ENCODE peak calls at places on chromosomes 7 and 10, in ten cellular contexts. O is IMR-90, T is fibroblast of pulmonary artery, I is H7, X is brain microvascular endothelial cell, G is mesendoderm, P is GM23248, B is choroid plexus epithelial cell, Y is lower lobe of right lung, N is A549. J is an unnamed sample.

GRCh38 chr7:117096297-117096696 is 143.0 kb downstream of the ST7 start:
- DNase-seq in B (no peak), N (no peak), P (no peak), G (no peak), I (no peak), Y (no peak), X (no peak), O (no peak), T (no peak), J (no peak)

GRCh38 chr10:4755286-4756009 is 70.6 kb upstream of the AKR1E2 start:
- DNase-seq in N (no peak), Y (no peak), T (no peak), B (no peak), O (no peak), X (no peak), I (no peak), P (peak; percentile 20), G (no peak), J (no peak)

GRCh38 chr10:93062499-93063216 is 2.1 kb downstream of the CYP26C1 start:
- DNase-seq in O (peak; percentile 44), G (peak; percentile 69), N (peak; percentile 38), T (peak; percentile 56), X (no peak), I (peak; percentile 91), P (peak; percentile 70), Y (peak; percentile 57), B (peak; percentile 44), J (no peak)

GRCh38 chr10:29057712-29058426 is 231.0 kb upstream of the LYZL1 start:
- DNase-seq in X (no peak), N (no peak), Y (no peak), G (peak; percentile 48), O (peak; percentile 16), I (no peak), P (no peak), B (peak; percentile 38), T (peak; percentile 65), J (peak; percentile 47)

GRCh38 chr10:52276982-52277381 is 37.1 kb upstream of the DKK1 start:
- DNase-seq in N (no peak), T (no peak), O (no peak), X (no peak), Y (no peak), B (no peak), I (no peak), P (no peak), G (no peak), J (no peak)

GRCh38 chr10:97179311-97179710 is 6.4 kb downstream of the SLIT1 start:
- DNase-seq in G (no peak), B (no peak), X (no peak), O (no peak), I (no peak), T (no peak), P (no peak), Y (no peak), N (no peak), J (no peak)

GRCh38 chr7:12389089-12389700 is 14.5 kb downstream of the VWDE start:
- DNase-seq in Y (no peak), O (peak; percentile 61), N (peak; percentile 69), I (peak; percentile 38), T (peak; percentile 72), P (peak; percentile 77), X (peak; percentile 68), G (peak; percentile 81), B (peak; percentile 84), J (peak; percentile 69)

GRCh38 chr7:50644114-50644513 is 78.9 kb upstream of the DDC start:
- DNase-seq in O (no peak), T (no peak), I (no peak), G (no peak), P (no peak), Y (no peak), N (no peak), X (no peak), B (no peak), J (no peak)

GRCh38 chr10:47334627-47335026 is 12.4 kb downstream of the GDF2 start:
- DNase-seq in I (no peak), P (no peak), Y (no peak), T (no peak), N (no peak), X (no peak), G (no peak), B (no peak), O (no peak), J (no peak)

GRCh38 chr7:43535810-43536585 is 46.9 kb upstream of the STK17A start:
- DNase-seq in X (peak; percentile 85), O (peak; percentile 91), B (peak; percentile 98), P (peak; percentile 90), T (peak; percentile 90), N (no peak), Y (no peak), G (no peak), I (no peak), J (no peak)

GRCh38 chr7:152054377-152055230 is 29.1 kb downstream of the GALNT11 start:
- DNase-seq in G (no peak), N (no peak), T (peak; percentile 85), O (peak; percentile 80), I (no peak), X (peak; percentile 81), P (peak; percentile 95), B (peak; percentile 83), Y (no peak), J (no peak)

GRCh38 chr7:128398016-128398840 is 11.6 kb downstream of the IMPDH1 start:
- DNase-seq in T (peak; percentile 55), Y (no peak), P (peak; percentile 61), B (peak; percentile 59), I (peak; percentile 92), N (peak; percentile 52), X (peak; percentile 32), G (peak; percentile 63), O (peak; percentile 41), J (peak; percentile 76)

GRCh38 chr7:74481458-74482324 is 28.0 kb downstream of the GTF2IRD1 start:
- DNase-seq in I (peak; percentile 49), X (peak; percentile 20), B (peak; percentile 30), G (no peak), T (no peak), Y (no peak), P (peak; percentile 47), N (peak; percentile 63), O (peak; percentile 31), J (no peak)

GRCh38 chr7:51014811-51015210 is 232.1 kb upstream of the GRB10 start:
- DNase-seq in I (peak; percentile 23), P (no peak), T (no peak), Y (no peak), G (no peak), B (no peak), O (no peak), X (no peak), N (no peak), J (no peak)

GRCh38 chr10:44970812-44971395 is 7.7 kb downstream of the DEPP1 start:
- DNase-seq in Y (no peak), B (no peak), P (no peak), G (no peak), I (peak; percentile 12), X (no peak), T (no peak), N (no peak), O (no peak), J (no peak)

GRCh38 chr10:117461766-117462423 is 80.7 kb upstream of the EMX2 start:
- DNase-seq in P (peak; percentile 99), X (peak; percentile 11), O (peak; percentile 37), Y (no peak), B (peak; percentile 48), G (peak; percentile 72), T (peak; percentile 84), N (peak; percentile 77), I (no peak), J (no peak)
- H3K4me3 ChIP-seq in P (peak overlapping the region; percentile 38), X (no peak overlapping the region), O (no peak overlapping the region), Y (no peak overlapping the region), B (no peak overlapping the region), G (no peak overlapping the region), T (no peak overlapping the region), N (no peak overlapping the region), I (no peak overlapping the region), J (no peak overlapping the region)

GRCh38 chr7:18496336-18496700 is 769 bp downstream of the HDAC9 start:
- DNase-seq in O (no peak), N (no peak), P (no peak), Y (no peak), T (no peak), B (peak; percentile 11), X (no peak), G (no peak), I (no peak), J (no peak)
- H3K4me3 ChIP-seq in O (no peak overlapping the region), N (no peak overlapping the region), P (no peak overlapping the region), Y (peak overlapping the region; percentile 39), T (peak overlapping the region; percentile 42), B (peak overlapping the region; percentile 48), X (peak overlapping the region; percentile 47), G (no peak overlapping the region), I (peak overlapping the region; percentile 33), J (peak overlapping the region; percentile 92)

DNA sequence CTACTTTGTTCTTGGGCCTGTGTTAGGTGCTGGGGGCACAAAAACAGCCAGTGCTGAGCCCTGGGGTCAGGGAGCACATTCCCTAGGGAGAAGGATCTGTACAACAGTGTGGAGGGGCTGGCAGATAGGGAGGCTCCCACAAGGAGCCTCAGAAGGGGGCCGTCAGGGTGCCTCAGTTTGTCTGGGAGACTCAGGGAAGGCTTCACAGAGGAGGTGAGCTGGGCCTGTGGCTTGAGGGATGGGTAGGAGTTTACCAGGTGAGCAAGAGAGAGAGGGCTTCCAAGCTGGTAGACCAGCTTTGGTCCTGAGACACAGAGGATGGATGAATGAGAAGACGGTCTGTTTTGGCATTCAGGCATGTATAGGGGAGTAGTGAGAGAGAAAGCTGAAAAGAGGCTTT is 52.1 kb downstream of the CAMK1D start:
- DNase-seq in N (no peak), T (no peak), Y (no peak), O (no peak), I (no peak), P (no peak), G (no peak), B (no peak), X (no peak), J (no peak)
- H3K4me3 ChIP-seq in N (no peak overlapping the region), T (no peak overlapping the region), Y (no peak overlapping the region), O (no peak overlapping the region), I (no peak overlapping the region), P (no peak overlapping the region), G (no peak overlapping the region), B (no peak overlapping the region), X (no peak overlapping the region), J (no peak overlapping the region)

GRCh38 chr7:150323682-150324365 is 479 bp upstream of the ACTR3C start:
- DNase-seq in Y (no peak), X (no peak), O (no peak), N (no peak), P (no peak), B (peak; percentile 17), I (peak; percentile 32), T (no peak), G (no peak), J (no peak)

GRCh38 chr7:150321788-150322113 is 1.4 kb upstream of the LRRC61 start:
- DNase-seq in T (no peak), B (no peak), I (no peak), X (no peak), Y (no peak), O (no peak), P (no peak), G (no peak), N (no peak), J (no peak)

GRCh38 chr7:150324366-150324961 is 1.1 kb upstream of the ACTR3C start:
- DNase-seq in Y (no peak), B (peak; percentile 55), I (peak; percentile 44), N (no peak), P (no peak), T (peak; percentile 22), O (peak; percentile 11), X (no peak), G (no peak), J (no peak)

GRCh38 chr7:150322833-150323681 is at the start of the genes ACTR3C and LRRC61:
- DNase-seq in O (no peak), I (peak; percentile 54), B (peak; percentile 15), X (no peak), Y (peak; percentile 81), P (no peak), T (no peak), N (no peak), G (no peak), J (peak; percentile 82)

GRCh38 chr7:150322114-150322832 is 882 bp upstream of the LRRC61 start:
- DNase-seq in T (no peak), N (no peak), Y (no peak), B (no peak), X (no peak), G (no peak), O (no peak), I (no peak), P (no peak), J (no peak)
- H3K4me3 ChIP-seq in T (no peak overlapping the region), N (no peak overlapping the region), Y (peak overlapping the region; percentile 61), B (peak overlapping the region; percentile 66), X (peak overlapping the region; percentile 47), G (no peak overlapping the region), O (no peak overlapping the region), I (peak overlapping the region; percentile 74), P (no peak overlapping the region), J (peak overlapping the region; percentile 90)

J was measured in BE2C.